ENCODE peak calls at places on chromosome 10, in eight cellular contexts. M, Z, S, R, X, C, A and T are unnamed samples.
A peak's percentile ranks its signal among the peaks of the same experiment; 100 is the strongest.

GRCh38 chr10:81848514-81848913 is 26.5 kb upstream of the NRG3 start:
- DNase-seq in M (no peak), Z (no peak), S (no peak), R (no peak), X (no peak), C (no peak), A (no peak), T (no peak)

GRCh38 chr10:42872865-42873435 is 90.4 kb downstream of the BMS1 start:
- DNase-seq in M (no peak), Z (no peak), S (no peak), R (no peak), X (no peak), C (no peak), A (no peak), T (no peak)

GRCh38 chr10:44330431-44330830 is 54.5 kb downstream of the CXCL12 start:
- DNase-seq in M (no peak), Z (no peak), S (no peak), R (no peak), X (no peak), C (no peak), A (no peak), T (no peak)

GRCh38 chr10:100791254-100792058 is 46.1 kb downstream of the PAX2 start:
- DNase-seq in M (no peak), Z (no peak), S (no peak), R (no peak), X (no peak), C (no peak), A (no peak), T (no peak)

GRCh38 chr10:52004342-52004949 is 305.1 kb upstream of the CSTF2T start:
- DNase-seq in M (no peak), Z (peak; percentile 15), S (no peak), R (peak; percentile 8), X (peak; percentile 16), C (no peak), A (no peak), T (peak; percentile 23)

GRCh38 chr10:43700306-43700705 is 51.6 kb upstream of the ZNF32 start:
- DNase-seq in M (no peak), Z (peak; percentile 56), S (no peak), R (no peak), X (no peak), C (no peak), A (no peak), T (no peak)

GRCh38 chr10:100022403-100022802 is 12.7 kb upstream of the DNMBP start:
- DNase-seq in M (no peak), Z (peak; percentile 46), S (no peak), R (no peak), X (no peak), C (no peak), A (no peak), T (no peak)

GRCh38 chr10:124744047-124744687 is at the start of gene FAM53B:
- DNase-seq in M (peak; percentile 88), Z (peak; percentile 79), S (peak; percentile 89), R (no peak), X (peak; percentile 63), C (no peak), A (peak; percentile 79), T (peak; percentile 20)

GRCh38 chr10:79046991-79047874 is 21.5 kb upstream of the ZMIZ1 start:
- DNase-seq in M (no peak), Z (no peak), S (peak; percentile 49), R (no peak), X (no peak), C (no peak), A (peak; percentile 34), T (no peak)

GRCh38 chr10:34290412-34291082 is 524.5 kb downstream of the PARD3 start:
- DNase-seq in M (peak; percentile 28), Z (peak; percentile 89), S (no peak), R (no peak), X (peak; percentile 63), C (peak; percentile 26), A (no peak), T (no peak)

GRCh38 chr10:42930516-42931205 is 146.2 kb upstream of the RET start:
- DNase-seq in M (no peak), Z (no peak), S (no peak), R (no peak), X (no peak), C (no peak), A (no peak), T (no peak)

GRCh38 chr10:63702107-63702506 is 180.9 kb downstream of the REEP3 start:
- DNase-seq in M (no peak), Z (no peak), S (no peak), R (no peak), X (no peak), C (no peak), A (no peak), T (no peak)

DNA sequence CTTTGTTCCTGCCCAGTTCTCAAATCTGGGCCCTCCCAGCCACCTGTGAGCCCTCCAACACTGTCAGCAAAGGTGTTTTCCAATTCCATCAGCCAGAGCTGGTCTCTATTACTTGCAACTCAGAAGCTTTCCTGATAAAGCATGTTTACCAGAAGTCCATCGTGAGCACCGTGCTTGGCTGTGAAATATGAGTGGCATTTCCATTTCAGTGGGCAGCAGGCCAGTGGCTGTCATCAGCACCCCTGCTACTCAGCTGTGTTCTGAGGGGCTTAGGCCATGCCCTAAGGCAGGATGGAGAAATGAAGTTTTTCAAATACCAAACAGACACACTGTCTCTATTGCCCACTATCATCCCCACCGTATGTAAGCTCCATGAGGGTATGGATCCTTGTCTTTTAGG is 12.7 kb upstream of the BNIP3 start:
- DNase-seq in M (no peak), Z (no peak), S (no peak), R (no peak), X (no peak), C (no peak), A (no peak), T (no peak)
- TF ChIP-seq CTCF in M (no peak), Z (no peak), S (no peak), R (no peak), X (no peak), C (no peak), A (no peak), T (no peak)

GRCh38 chr10:7984896-7985295 is 69.6 kb upstream of the GATA3 start:
- DNase-seq in M (no peak), Z (no peak), S (no peak), R (no peak), X (no peak), C (no peak), A (no peak), T (peak; percentile 51)

GRCh38 chr10:7980196-7980595 is 74.3 kb upstream of the GATA3 start:
- DNase-seq in M (no peak), Z (no peak), S (no peak), R (no peak), X (no peak), C (no peak), A (no peak), T (no peak)

GRCh38 chr10:7982733-7983132 is 71.8 kb upstream of the GATA3 start:
- DNase-seq in M (no peak), Z (no peak), S (no peak), R (no peak), X (no peak), C (no peak), A (no peak), T (no peak)

GRCh38 chr10:7986851-7987250 is 67.6 kb upstream of the GATA3 start:
- DNase-seq in M (no peak), Z (peak; percentile 28), S (no peak), R (no peak), X (peak; percentile 5), C (no peak), A (no peak), T (peak; percentile 12)

GRCh38 chr10:7984325-7984724 is 70.2 kb upstream of the GATA3 start:
- DNase-seq in M (no peak), Z (no peak), S (no peak), R (no peak), X (no peak), C (no peak), A (no peak), T (no peak)
- H3K27ac ChIP-seq in M (no peak overlapping the region), Z (no peak overlapping the region), S (no peak overlapping the region), R (no peak overlapping the region), X (no peak overlapping the region), C (no peak overlapping the region), A (no peak overlapping the region), T (no peak overlapping the region)

DNA sequence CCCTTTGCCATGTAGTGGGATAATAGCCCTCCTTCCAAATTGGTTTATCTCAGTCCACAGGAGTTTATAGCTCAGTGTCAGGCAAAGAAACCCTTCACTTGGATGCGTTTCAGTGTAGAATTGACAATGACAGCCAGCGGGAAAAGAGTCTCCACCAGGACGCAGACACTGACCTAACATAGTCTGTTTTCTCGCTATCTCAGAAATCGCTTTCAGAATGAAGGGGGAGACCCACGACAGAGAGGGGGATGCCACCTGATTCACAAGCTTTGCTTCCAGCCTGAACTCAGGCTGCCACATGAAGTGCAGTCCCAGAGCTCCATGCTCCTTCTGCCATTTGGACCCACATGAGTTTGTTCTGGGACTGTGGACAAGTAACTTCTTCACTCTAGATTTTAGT is 43.6 kb upstream of the TCERG1L start:
- DNase-seq in M (no peak), Z (no peak), S (no peak), R (no peak), X (no peak), C (no peak), A (no peak), T (no peak)
- H3K4me1 ChIP-seq in M (no peaks in the 10 kb centered on the region), Z (no peaks in the 10 kb centered on the region), S (no peaks in the 10 kb centered on the region), R (no peaks in the 10 kb centered on the region), X (no peaks in the 10 kb centered on the region), C (no peaks in the 10 kb centered on the region), A (no peaks in the 10 kb centered on the region), T (no peaks in the 10 kb centered on the region)

GRCh38 chr10:93915603-93916002 is 21.8 kb downstream of the SLC35G1 start:
- DNase-seq in M (no peak), Z (no peak), S (no peak), R (no peak), X (no peak), C (no peak), A (no peak), T (no peak)

GRCh38 chr10:93917814-93918213 is 24.0 kb downstream of the SLC35G1 start:
- DNase-seq in M (no peak), Z (no peak), S (no peak), R (no peak), X (no peak), C (no peak), A (no peak), T (no peak)

GRCh38 chr10:93917064-93917391 is 23.2 kb downstream of the SLC35G1 start:
- DNase-seq in M (no peak), Z (no peak), S (no peak), R (no peak), X (no peak), C (no peak), A (no peak), T (no peak)

GRCh38 chr10:93913706-93914105 is 19.9 kb downstream of the SLC35G1 start:
- DNase-seq in M (no peak), Z (no peak), S (no peak), R (no peak), X (no peak), C (no peak), A (no peak), T (no peak)

DNA sequence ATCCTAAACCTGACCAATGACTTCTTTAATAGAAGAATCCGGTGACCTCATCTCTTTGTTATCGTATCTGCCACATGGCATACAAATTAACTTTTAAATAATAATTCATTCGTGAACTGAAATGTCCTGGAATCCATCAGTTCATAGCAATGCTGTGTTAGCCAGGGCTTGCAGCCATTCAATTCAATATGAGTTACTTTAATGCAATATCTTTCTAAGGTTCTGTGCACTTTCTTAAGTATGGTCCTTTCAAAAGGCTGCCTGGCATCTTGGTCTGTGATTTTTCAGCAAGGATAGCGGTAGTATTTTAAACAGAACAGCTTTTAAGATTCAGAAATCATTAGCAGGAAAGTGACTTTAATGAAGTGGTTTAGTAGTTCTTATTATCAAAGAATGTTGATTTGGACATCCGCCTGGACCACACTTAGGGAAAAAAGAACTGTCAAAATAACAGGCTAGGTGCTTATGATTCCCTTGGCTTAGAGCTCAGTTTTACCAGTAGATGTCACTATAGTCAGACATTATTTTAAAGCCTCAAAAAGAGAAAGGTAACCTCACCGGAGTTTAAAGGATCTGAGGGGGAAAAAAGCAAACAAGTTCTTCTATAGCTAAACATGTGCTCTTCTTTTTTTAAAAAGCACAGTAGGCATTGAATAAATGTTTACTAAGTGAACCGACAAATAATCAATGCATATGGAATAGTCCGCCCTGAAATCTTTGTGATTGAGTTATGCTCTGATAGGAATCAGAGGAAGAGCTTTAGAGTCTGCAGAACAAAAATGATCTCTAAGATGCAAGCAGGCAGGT is 22.7 kb downstream of the SLC35G1 start:
- DNase-seq in M (no peak), Z (peak; percentile 43), S (no peak), R (no peak), X (peak; percentile 24), C (no peak), A (no peak), T (no peak)
- TF ChIP-seq CTCF in M (peak; percentile 54), Z (peak; percentile 63), S (peak; percentile 52), R (peak; percentile 76), X (peak; percentile 56), C (peak; percentile 46), A (peak; percentile 35), T (peak; percentile 79)